ENCODE peak calls at places on chromosome 10, in four cellular contexts. T is choroid plexus epithelial cell; O is HuH-7.5; Y is activated CD4-positive, alpha-beta T cell treated with anti-CD3 and anti-CD28 coated beads, Interleukin-2, amount 50 U/mL, for 4 hours. S is an unnamed sample.

GRCh38 chr10:62011558-62011957 is 110.1 kb downstream of the ARID5B start:
- DNase-seq in T (no peak), O (no peak), Y (no peak), S (no peak)

GRCh38 chr10:131858583-131859340 is 42.0 kb upstream of the PPP2R2D start:
- DNase-seq in T (no peak), O (no peak), Y (no peak), S (no peak)

GRCh38 chr10:92990615-92991014 is 70.0 kb upstream of the CYP26C1 start:
- DNase-seq in T (peak), O (no peak), Y (no peak), S (peak)

GRCh38 chr10:5692476-5693358 is 8.1 kb downstream of the TASOR2 start:
- DNase-seq in T (peak), O (no peak), Y (peak), S (peak)

GRCh38 chr10:6612371-6612770 is 32.3 kb upstream of the PRKCQ start:
- DNase-seq in T (no peak), O (no peak), Y (no peak), S (no peak)

GRCh38 chr10:43963793-43964425 is 315.2 kb upstream of the ZNF32 start:
- DNase-seq in T (no peak), O (no peak), Y (no peak), S (no peak)

GRCh38 chr10:31522820-31523219 is 203.8 kb downstream of the ZEB1 start:
- DNase-seq in T (no peak), O (no peak), Y (no peak), S (no peak)

GRCh38 chr10:58399410-58399809 is 14.2 kb downstream of the TFAM start:
- DNase-seq in T (peak), O (no peak), Y (no peak), S (no peak)

GRCh38 chr10:12937527-12937926 is 64.0 kb downstream of the CCDC3 start:
- DNase-seq in T (no peak), O (no peak), Y (no peak), S (no peak)

GRCh38 chr10:86344281-86344680 is 22.3 kb downstream of the GRID1 start:
- DNase-seq in T (no peak), O (no peak), Y (no peak), S (no peak)

GRCh38 chr10:74084955-74085354 is 65.7 kb downstream of the AP3M1 start:
- DNase-seq in T (no peak), O (no peak), Y (no peak), S (no peak)

GRCh38 chr10:93079663-93080349 is 6.1 kb downstream of the CYP26A1 start:
- DNase-seq in T (no peak), O (no peak), Y (no peak), S (no peak)

GRCh38 chr10:135601-136464 is 578 bp downstream of the ZMYND11 start:
- DNase-seq in T (peak), O (peak), Y (peak), S (peak)

GRCh38 chr10:59465089-59465488 is 102.7 kb upstream of the FAM13C start:
- DNase-seq in T (peak), O (no peak), Y (no peak), S (peak)

GRCh38 chr10:102407641-102407943 is 11.0 kb downstream of the PSD start:
- DNase-seq in T (no peak), O (peak), Y (no peak), S (no peak)

GRCh38 chr10:122659651-122660050 is 40.0 kb downstream of the C10orf120 start:
- DNase-seq in T (no peak), O (no peak), Y (no peak), S (no peak)

GRCh38 chr10:42959833-42960232 is 117.0 kb upstream of the RET start:
- DNase-seq in T (no peak), O (no peak), Y (no peak), S (no peak)

GRCh38 chr10:103793920-103794883 is 61.2 kb downstream of the SH3PXD2A start:
- DNase-seq in T (no peak), O (peak), Y (no peak), S (no peak)

GRCh38 chr10:130885021-130885655 is 426.4 kb downstream of the TCERG1L start:
- DNase-seq in T (peak), O (no peak), Y (no peak), S (no peak)

GRCh38 chr10:78821052-78821451 is 247.7 kb upstream of the ZMIZ1 start:
- DNase-seq in T (no peak), O (no peak), Y (no peak), S (no peak)

GRCh38 chr10:5292196-5292735 is 72.5 kb upstream of the UCN3 start:
- DNase-seq in T (no peak), O (no peak), Y (no peak), S (no peak)

GRCh38 chr10:15169555-15170407 is 1.3 kb upstream of the NMT2 start:
- DNase-seq in T (peak), O (no peak), Y (peak), S (no peak)

GRCh38 chr10:77180104-77180503 is 457.5 kb downstream of the KCNMA1 start:
- DNase-seq in T (no peak), O (no peak), Y (no peak), S (no peak)

GRCh38 chr10:90674927-90675326 is 182.9 kb downstream of the HTR7 start:
- DNase-seq in T (peak), O (no peak), Y (no peak), S (peak)

GRCh38 chr10:986137-986825 is 2.0 kb upstream of the GTPBP4 start:
- DNase-seq in T (peak), O (no peak), Y (no peak), S (peak)

GRCh38 chr10:62861507-62861906 is 45.3 kb upstream of the EGR2 start:
- DNase-seq in T (no peak), O (no peak), Y (no peak), S (no peak)

GRCh38 chr10:62972103-62972502 is 155.9 kb upstream of the EGR2 start:
- DNase-seq in T (peak), O (no peak), Y (no peak), S (peak)

GRCh38 chr10:77532068-77532467 is 105.5 kb downstream of the KCNMA1 start:
- DNase-seq in T (peak), O (no peak), Y (no peak), S (no peak)

GRCh38 chr10:27504897-27505457 is 873 bp downstream of the RAB18 start:
- DNase-seq in T (peak), O (no peak), Y (no peak), S (peak)

GRCh38 chr10:10489086-10489485 is 528.6 kb upstream of the CELF2 start:
- DNase-seq in T (peak), O (no peak), Y (no peak), S (no peak)

S was measured in fibroblast of villous mesenchyme.